ENCODE peak calls at places on chromosomes 13 and 19, in eight cellular contexts. L, V, Y, R, J, Z, A and W are unnamed samples.

GRCh38 chr19:3788991-3789778 is 3.0 kb upstream of the MATK start:
- DNase-seq in L (no peak), V (no peak), Y (no peak), R (no peak), J (no peak), Z (no peak), A (no peak), W (no peak)

GRCh38 chr13:42893346-42893745 is 98.7 kb downstream of the EPSTI1 start:
- DNase-seq in L (no peak), V (no peak), Y (no peak), R (no peak), J (no peak), Z (no peak), A (no peak), W (peak)

GRCh38 chr13:34416833-34417425 is 525.1 kb upstream of the NBEA start:
- DNase-seq in L (no peak), V (no peak), Y (no peak), R (no peak), J (peak), Z (no peak), A (peak), W (peak)

GRCh38 chr19:6577410-6578125 is 13.4 kb downstream of the CD70 start:
- DNase-seq in L (peak), V (no peak), Y (no peak), R (no peak), J (no peak), Z (no peak), A (no peak), W (no peak)

GRCh38 chr19:48963371-48964204 is 1.5 kb upstream of the FTL start:
- DNase-seq in L (no peak), V (no peak), Y (peak), R (peak), J (no peak), Z (peak), A (peak), W (peak)

GRCh38 chr13:113836917-113837553 is 26.8 kb downstream of the GAS6 start:
- DNase-seq in L (no peak), V (no peak), Y (no peak), R (no peak), J (peak), Z (no peak), A (peak), W (peak)

GRCh38 chr13:73740681-73741080 is 393.5 kb downstream of the KLF12 start:
- DNase-seq in L (no peak), V (no peak), Y (no peak), R (no peak), J (no peak), Z (no peak), A (no peak), W (peak)

GRCh38 chr19:10402441-10403038 is 802 bp downstream of the CDC37 start:
- DNase-seq in L (no peak), V (no peak), Y (no peak), R (no peak), J (no peak), Z (peak), A (no peak), W (peak)

GRCh38 chr13:97539651-97540230 is 105.8 kb downstream of the RAP2A start:
- DNase-seq in L (no peak), V (no peak), Y (no peak), R (no peak), J (no peak), Z (no peak), A (no peak), W (no peak)

GRCh38 chr19:8050274-8051096 is 2.1 kb upstream of the CCL25 start:
- DNase-seq in L (peak), V (peak), Y (no peak), R (peak), J (peak), Z (peak), A (no peak), W (peak)

GRCh38 chr19:35008891-35009341 is 8.8 kb downstream of the GRAMD1A start:
- DNase-seq in L (no peak), V (no peak), Y (no peak), R (no peak), J (no peak), Z (no peak), A (no peak), W (no peak)

GRCh38 chr13:92317066-92317465 is 909.5 kb upstream of the GPC6 start:
- DNase-seq in L (no peak), V (no peak), Y (no peak), R (no peak), J (no peak), Z (no peak), A (no peak), W (no peak)

GRCh38 chr13:28268800-28269223 is 130.5 kb downstream of the PAN3 start:
- DNase-seq in L (peak), V (no peak), Y (no peak), R (no peak), J (no peak), Z (no peak), A (no peak), W (no peak)

GRCh38 chr13:52371736-52372247 is 34.2 kb downstream of the THSD1 start:
- DNase-seq in L (no peak), V (no peak), Y (no peak), R (no peak), J (no peak), Z (no peak), A (peak), W (peak)

GRCh38 chr13:80168089-80168850 is 172.7 kb downstream of the SPRY2 start:
- DNase-seq in L (no peak), V (no peak), Y (no peak), R (no peak), J (no peak), Z (no peak), A (no peak), W (peak)

GRCh38 chr19:18999016-18999758 is 34.1 kb downstream of the SUGP2 start:
- DNase-seq in L (no peak), V (no peak), Y (no peak), R (no peak), J (peak), Z (no peak), A (no peak), W (no peak)

GRCh38 chr19:52007436-52007804 is 591 bp downstream of the ZNF615 start:
- DNase-seq in L (no peak), V (no peak), Y (no peak), R (no peak), J (no peak), Z (no peak), A (peak), W (peak)

GRCh38 chr19:54534156-54534555 is 31.5 kb downstream of the LAIR2 start:
- DNase-seq in L (no peak), V (no peak), Y (no peak), R (no peak), J (no peak), Z (no peak), A (no peak), W (no peak)

GRCh38 chr13:77696863-77697207 is 652 bp upstream of the SLAIN1 start:
- DNase-seq in L (no peak), V (no peak), Y (no peak), R (no peak), J (no peak), Z (no peak), A (no peak), W (no peak)